ENCODE peak calls at places on chromosomes 11 and 22, in seven cellular contexts. T is LoVo; R is nucleus accumbens; X is germinal center; V is GM19239; G is stimulated activated naive B cell treated with anti-CD40 and anti-IgM and Interleukin-4, amounts not matched to agents 10 μg/mL and 1 μg/mL and 100 μg/mL, for 72 hours; A is gastrocnemius medialis. O is an unnamed sample.

GRCh38 chr11:3160252-3161031 is 4.7 kb downstream of the OSBPL5 start:
- DNase-seq in T (no peak), R (peak), X (no peak), V (no peak), G (no peak), A (peak), O (peak)

GRCh38 chr11:14583252-14584105 is 60.1 kb upstream of the PDE3B start:
- DNase-seq in T (no peak), R (no peak), X (no peak), V (no peak), G (no peak), A (no peak), O (peak)

GRCh38 chr11:76838422-76839068 is 22.2 kb upstream of the ACER3 start:
- DNase-seq in T (no peak), R (no peak), X (no peak), V (no peak), G (no peak), A (no peak), O (no peak)

GRCh38 chr11:106956887-106957505 is 61.3 kb downstream of the GUCY1A2 start:
- DNase-seq in T (no peak), R (no peak), X (no peak), V (no peak), G (no peak), A (no peak), O (no peak)

GRCh38 chr11:22390283-22390655 is 52.1 kb downstream of the SLC17A6 start:
- DNase-seq in T (no peak), R (no peak), X (no peak), V (no peak), G (no peak), A (no peak), O (no peak)

GRCh38 chr11:88402784-88403183 is 65.2 kb upstream of the CTSC start:
- DNase-seq in T (no peak), R (no peak), X (no peak), V (no peak), G (no peak), A (no peak), O (no peak)

GRCh38 chr22:47190276-47190956 is 428.0 kb downstream of the TBC1D22A start:
- DNase-seq in T (no peak), R (no peak), X (no peak), V (no peak), G (no peak), A (no peak), O (no peak)

GRCh38 chr22:38850941-38851849 is 7.4 kb upstream of the NPTXR start:
- DNase-seq in T (peak), R (no peak), X (no peak), V (no peak), G (no peak), A (no peak), O (peak)

GRCh38 chr11:47158242-47158641 is 18.4 kb downstream of the ARFGAP2 start:
- DNase-seq in T (no peak), R (no peak), X (no peak), V (no peak), G (no peak), A (no peak), O (no peak)

GRCh38 chr11:9251306-9251705 is 13.8 kb downstream of the DENND5A start:
- DNase-seq in T (no peak), R (no peak), X (no peak), V (no peak), G (no peak), A (no peak), O (no peak)

GRCh38 chr22:31139866-31140716 is at the start of gene PLA2G3:
- DNase-seq in T (no peak), R (no peak), X (no peak), V (no peak), G (no peak), A (no peak), O (peak)

GRCh38 chr11:120304526-120304925 is 20.6 kb upstream of the TLCD5 start:
- DNase-seq in T (peak), R (no peak), X (no peak), V (no peak), G (no peak), A (no peak), O (peak)

GRCh38 chr11:62505112-62505783 is 41.4 kb downstream of the AHNAK start:
- DNase-seq in T (no peak), R (no peak), X (no peak), V (no peak), G (no peak), A (no peak), O (peak)

GRCh38 chr11:110433393-110434333 is 3.9 kb downstream of the FDX1 start:
- DNase-seq in T (peak), R (no peak), X (peak), V (no peak), G (no peak), A (no peak), O (peak)

GRCh38 chr22:27407369-27407985 is 394.1 kb downstream of the MN1 start:
- DNase-seq in T (no peak), R (no peak), X (no peak), V (no peak), G (no peak), A (no peak), O (no peak)

GRCh38 chr22:45341503-45341902 is 31.8 kb downstream of the FAM118A start:
- DNase-seq in T (no peak), R (no peak), X (no peak), V (no peak), G (no peak), A (no peak), O (peak)

GRCh38 chr22:50739894-50740293 is 1.9 kb downstream of the ACR start:
- DNase-seq in T (no peak), R (no peak), X (no peak), V (no peak), G (no peak), A (no peak), O (no peak)

GRCh38 chr11:10588904-10589303 is 20.4 kb upstream of the LYVE1 start:
- DNase-seq in T (no peak), R (no peak), X (no peak), V (no peak), G (no peak), A (no peak), O (no peak)

GRCh38 chr11:69339041-69339733 is 45.2 kb downstream of the MYEOV start:
- DNase-seq in T (no peak), R (no peak), X (no peak), V (no peak), G (no peak), A (no peak), O (no peak)

GRCh38 chr11:27471588-27472397 is 797 bp downstream of the LGR4 start:
- DNase-seq in T (peak), R (peak), X (peak), V (no peak), G (peak), A (peak), O (peak)

GRCh38 chr22:18076060-18076497 is 1.7 kb upstream of the PEX26 start:
- DNase-seq in T (peak), R (no peak), X (peak), V (no peak), G (peak), A (peak), O (peak)

O was measured in small intestine.